ENCODE peak calls at places on chromosomes 2 and 18, in seven cellular contexts. Y, O, T, E, B, Z and G are unnamed samples.

GRCh38 chr18:1078301-1078700 is 173.6 kb downstream of the ADCYAP1 start:
- DNase-seq in Y (no peak), O (no peak), T (no peak), E (no peak), B (no peak), Z (no peak), G (no peak)

GRCh38 chr2:159551811-159552210 is 64.5 kb downstream of the BAZ2B start:
- DNase-seq in Y (no peak), O (no peak), T (no peak), E (no peak), B (no peak), Z (no peak), G (no peak)

GRCh38 chr2:66925128-66925527 is 472.0 kb upstream of the ETAA1 start:
- DNase-seq in Y (no peak), O (no peak), T (no peak), E (no peak), B (no peak), Z (no peak), G (no peak)

GRCh38 chr2:173354601-173355131 is at the start of gene CDCA7:
- DNase-seq in Y (no peak), O (no peak), T (peak; percentile 91), E (peak; percentile 12), B (peak; percentile 68), Z (peak; percentile 62), G (peak; percentile 77)

GRCh38 chr2:54471221-54471711 is 15.1 kb downstream of the SPTBN1 start:
- DNase-seq in Y (peak; percentile 55), O (no peak), T (no peak), E (no peak), B (no peak), Z (no peak), G (no peak)

GRCh38 chr2:25076749-25077148 is 34.9 kb downstream of the EFR3B start:
- DNase-seq in Y (no peak), O (no peak), T (no peak), E (no peak), B (no peak), Z (no peak), G (no peak)

GRCh38 chr2:234493117-234493516 is 3.8 kb downstream of the ARL4C start:
- DNase-seq in Y (no peak), O (no peak), T (no peak), E (no peak), B (no peak), Z (no peak), G (no peak)

GRCh38 chr18:50405582-50406271 is 30.9 kb downstream of the SKA1 start:
- DNase-seq in Y (no peak), O (no peak), T (no peak), E (no peak), B (no peak), Z (no peak), G (no peak)

GRCh38 chr2:46462936-46463335 is 16.4 kb upstream of the TMEM247 start:
- DNase-seq in Y (no peak), O (no peak), T (no peak), E (no peak), B (no peak), Z (no peak), G (no peak)

GRCh38 chr2:152407204-152407721 is 72.3 kb downstream of the FMNL2 start:
- DNase-seq in Y (peak; percentile 55), O (no peak), T (peak; percentile 24), E (no peak), B (no peak), Z (peak; percentile 40), G (no peak)

GRCh38 chr2:190592831-190593230 is 56.1 kb upstream of the NAB1 start:
- DNase-seq in Y (no peak), O (no peak), T (no peak), E (no peak), B (no peak), Z (no peak), G (no peak)

GRCh38 chr18:60499675-60500074 is 127.1 kb upstream of the MC4R start:
- DNase-seq in Y (no peak), O (no peak), T (no peak), E (no peak), B (no peak), Z (no peak), G (no peak)

GRCh38 chr2:90207454-90208058 is 1516.1 kb downstream of the RPIA start:
- DNase-seq in Y (peak; percentile 3), O (no peak), T (peak; percentile 25), E (no peak), B (no peak), Z (no peak), G (peak; percentile 8)

GRCh38 chr2:191848771-191849726 is 2.2 kb upstream of the CAVIN2 start:
- DNase-seq in Y (no peak), O (no peak), T (no peak), E (no peak), B (no peak), Z (no peak), G (no peak)

GRCh38 chr2:235666240-235666781 is 172.5 kb downstream of the AGAP1 start:
- DNase-seq in Y (no peak), O (no peak), T (peak; percentile 68), E (no peak), B (no peak), Z (no peak), G (peak; percentile 55)

GRCh38 chr2:70808983-70809958 is 11.1 kb downstream of the CLEC4F start:
- DNase-seq in Y (no peak), O (no peak), T (no peak), E (no peak), B (no peak), Z (no peak), G (no peak)

GRCh38 chr2:122326448-122326847 is 571.0 kb downstream of the TSN start:
- DNase-seq in Y (no peak), O (no peak), T (no peak), E (no peak), B (no peak), Z (no peak), G (no peak)

GRCh38 chr2:125455110-125455509 is 1200.8 kb upstream of the GYPC start:
- DNase-seq in Y (no peak), O (no peak), T (no peak), E (no peak), B (no peak), Z (no peak), G (no peak)

GRCh38 chr2:121595012-121595891 is 54.0 kb downstream of the CLASP1 start:
- DNase-seq in Y (no peak), O (no peak), T (no peak), E (no peak), B (no peak), Z (no peak), G (no peak)

GRCh38 chr18:32884543-32884942 is 111.7 kb upstream of the KLHL14 start:
- DNase-seq in Y (no peak), O (no peak), T (no peak), E (no peak), B (no peak), Z (no peak), G (no peak)

GRCh38 chr18:62555135-62555534 is 32.3 kb downstream of the ZCCHC2 start:
- DNase-seq in Y (no peak), O (no peak), T (no peak), E (no peak), B (no peak), Z (no peak), G (peak; percentile 9)

GRCh38 chr2:74086001-74086400 is 61.7 kb downstream of the BOLA3 start:
- DNase-seq in Y (no peak), O (no peak), T (no peak), E (no peak), B (no peak), Z (no peak), G (no peak)

GRCh38 chr2:241020201-241020600 is 21.8 kb downstream of the SNED1 start:
- DNase-seq in Y (no peak), O (no peak), T (no peak), E (no peak), B (no peak), Z (no peak), G (no peak)

GRCh38 chr2:31987454-31987853 is 23.4 kb downstream of the MEMO1 start:
- DNase-seq in Y (no peak), O (no peak), T (no peak), E (no peak), B (no peak), Z (no peak), G (no peak)

GRCh38 chr2:122748552-122749011 is 993.1 kb downstream of the TSN start:
- DNase-seq in Y (no peak), O (no peak), T (peak; percentile 11), E (no peak), B (no peak), Z (no peak), G (no peak)

GRCh38 chr2:127106998-127107621 is at the start of gene BIN1:
- DNase-seq in Y (no peak), O (no peak), T (peak; percentile 98), E (peak; percentile 29), B (no peak), Z (peak; percentile 90), G (peak; percentile 93)

GRCh38 chr18:67302043-67302442 is 214.5 kb downstream of the DSEL start:
- DNase-seq in Y (no peak), O (no peak), T (no peak), E (no peak), B (no peak), Z (no peak), G (no peak)

GRCh38 chr2:85523062-85523905 is 15.7 kb upstream of the MAT2A start:
- DNase-seq in Y (no peak), O (no peak), T (no peak), E (no peak), B (no peak), Z (no peak), G (no peak)

GRCh38 chr2:229942671-229943070 is 20.4 kb downstream of the FBXO36 start:
- DNase-seq in Y (no peak), O (no peak), T (no peak), E (no peak), B (no peak), Z (no peak), G (no peak)

GRCh38 chr2:3956344-3956743 is 253.0 kb downstream of the DCDC2C start:
- DNase-seq in Y (no peak), O (no peak), T (no peak), E (no peak), B (no peak), Z (no peak), G (no peak)

GRCh38 chr2:239943991-239944441 is 81.1 kb downstream of the NDUFA10 start:
- DNase-seq in Y (no peak), O (no peak), T (no peak), E (no peak), B (no peak), Z (no peak), G (no peak)

GRCh38 chr2:406876-407275 is 119.0 kb upstream of the ALKAL2 start:
- DNase-seq in Y (no peak), O (no peak), T (no peak), E (no peak), B (no peak), Z (no peak), G (no peak)

GRCh38 chr2:121536850-121537557 is 6.3 kb downstream of the RNU4ATAC start:
- DNase-seq in Y (no peak), O (no peak), T (no peak), E (no peak), B (no peak), Z (no peak), G (no peak)

GRCh38 chr18:27075828-27076227 is 109.3 kb downstream of the CHST9 start:
- DNase-seq in Y (no peak), O (no peak), T (no peak), E (no peak), B (no peak), Z (no peak), G (no peak)

GRCh38 chr2:74373189-74373588 is 6.9 kb downstream of the DCTN1 start:
- DNase-seq in Y (no peak), O (no peak), T (no peak), E (no peak), B (no peak), Z (peak; percentile 68), G (no peak)

GRCh38 chr2:23273786-23274185 is 111.2 kb upstream of the KLHL29 start:
- DNase-seq in Y (no peak), O (no peak), T (no peak), E (no peak), B (no peak), Z (no peak), G (no peak)

GRCh38 chr2:70939001-70939846 is 3.5 kb downstream of the ATP6V1B1 start:
- DNase-seq in Y (no peak), O (no peak), T (no peak), E (no peak), B (no peak), Z (no peak), G (no peak)

GRCh38 chr2:37471994-37472393 is 127.6 kb downstream of the QPCT start:
- DNase-seq in Y (no peak), O (no peak), T (no peak), E (no peak), B (no peak), Z (no peak), G (peak; percentile 26)